ENCODE peak calls at places on chromosome 2, in nine cellular contexts. U is endodermal cell, C is tibial artery, V is Peyer's patch, W is heart left ventricle, N is LNCaP clone FGC, H is foreskin fibroblast, D is astrocyte of the spinal cord, M is RWPE2. K is an unnamed sample.

GRCh38 chr2:206004004-206004693 is 81.8 kb downstream of the INO80D start:
- DNase-seq in U (peak), W (no peak), H (no peak), M (no peak), V (no peak), C (no peak), D (no peak), N (no peak), K (no peak)

GRCh38 chr2:44731505-44731904 is 210.0 kb upstream of the SIX3 start:
- DNase-seq in M (no peak), C (no peak), H (no peak), W (no peak), D (no peak), V (no peak), N (no peak), U (no peak), K (no peak)

GRCh38 chr2:230877737-230878598 is 13.2 kb downstream of the ITM2C start:
- DNase-seq in V (peak), W (peak), D (no peak), M (no peak), H (no peak), U (peak), N (no peak), C (peak), K (no peak)

GRCh38 chr2:169933124-169933711 is 106.0 kb downstream of the UBR3 start:
- DNase-seq in W (no peak), U (no peak), M (no peak), C (no peak), H (peak), D (peak), N (peak), V (no peak), K (no peak)

GRCh38 chr2:15811367-15811766 is 129.0 kb upstream of the MYCN start:
- DNase-seq in W (no peak), H (no peak), U (peak), D (no peak), N (no peak), V (no peak), C (no peak), M (no peak), K (no peak)

GRCh38 chr2:127857494-127857818 is 499 bp downstream of the POLR2D start:
- DNase-seq in V (no peak), W (no peak), H (no peak), U (peak), N (no peak), D (no peak), C (no peak), M (no peak), K (no peak)

GRCh38 chr2:17375262-17375661 is 143.0 kb downstream of the RAD51AP2 start:
- DNase-seq in W (no peak), M (no peak), C (no peak), U (no peak), N (no peak), H (no peak), D (peak), V (no peak), K (no peak)

GRCh38 chr2:139495851-139496250 is 715.7 kb upstream of the NXPH2 start:
- DNase-seq in V (no peak), C (no peak), W (no peak), H (no peak), M (no peak), U (peak), D (no peak), N (no peak), K (no peak)

GRCh38 chr2:12721571-12722444 is 5.1 kb downstream of the TRIB2 start:
- DNase-seq in W (no peak), U (no peak), H (peak), V (no peak), C (no peak), M (no peak), D (peak), N (no peak), K (no peak)

GRCh38 chr2:28406276-28407096 is 13.8 kb downstream of the FOSL2 start:
- DNase-seq in D (peak), N (no peak), U (no peak), M (no peak), W (peak), V (peak), H (peak), C (no peak), K (peak)

GRCh38 chr2:202564226-202564625 is 70.5 kb upstream of the FAM117B start:
- DNase-seq in N (no peak), C (no peak), D (no peak), W (no peak), V (no peak), H (no peak), M (no peak), U (no peak), K (no peak)

GRCh38 chr2:26366957-26367356 is 20.4 kb upstream of the ADGRF3 start:
- DNase-seq in W (no peak), U (no peak), H (no peak), V (no peak), M (no peak), D (no peak), N (no peak), C (no peak), K (no peak)

GRCh38 chr2:233996436-233996835 is 54.1 kb upstream of the SPP2 start:
- DNase-seq in U (no peak), M (no peak), V (no peak), D (no peak), W (no peak), C (no peak), N (no peak), H (peak), K (no peak)

GRCh38 chr2:25041307-25041927 is 459 bp upstream of the EFR3B start:
- DNase-seq in U (peak), H (peak), W (peak), N (peak), M (peak), V (peak), C (peak), D (peak), K (peak)

GRCh38 chr2:62201307-62201706 is 5.4 kb downstream of the B3GNT2 start:
- DNase-seq in M (no peak), D (no peak), H (peak), U (no peak), N (no peak), C (no peak), V (no peak), W (no peak), K (no peak)

GRCh38 chr2:195364015-195364965 is 292.7 kb upstream of the SLC39A10 start:
- DNase-seq in D (peak), C (no peak), N (no peak), U (no peak), M (no peak), H (peak), V (no peak), W (no peak), K (no peak)

DNA sequence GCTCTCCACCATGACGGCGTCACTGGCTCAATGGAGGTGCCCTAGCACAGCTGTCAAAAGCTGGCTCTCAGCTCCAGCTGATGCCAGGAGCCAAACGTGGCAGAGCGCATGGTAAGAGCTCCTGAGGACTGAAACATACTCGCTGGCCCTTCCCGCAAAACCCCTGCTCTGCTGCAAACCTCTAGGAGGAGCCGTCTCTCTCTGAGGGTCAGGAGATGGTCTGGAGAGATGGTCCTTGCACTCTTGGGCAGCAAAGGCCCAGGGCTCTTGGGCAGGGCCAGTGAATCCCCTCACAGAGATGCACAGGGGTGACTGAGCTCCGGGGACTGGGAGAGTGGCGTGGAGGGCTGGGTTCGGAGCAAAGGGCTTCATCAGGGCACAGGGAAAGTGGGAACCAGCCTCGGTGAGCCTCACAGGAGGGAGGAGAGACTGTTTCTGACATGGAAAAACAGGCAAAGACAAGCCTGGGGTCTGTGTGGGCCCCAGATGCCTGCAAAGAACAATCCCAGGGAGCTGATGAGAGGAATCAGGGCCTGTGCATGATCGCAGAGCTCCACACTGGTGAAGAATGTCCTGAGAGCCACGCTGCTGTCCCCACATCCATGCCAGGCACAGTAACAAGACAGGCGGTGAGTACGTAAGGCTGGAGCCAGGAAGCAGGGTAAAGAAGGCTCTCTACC is 17.2 kb downstream of the SNORC start:
- DNase-seq in U (peak), D (no peak), C (peak), V (no peak), W (no peak), M (no peak), H (no peak), N (no peak), K (no peak)
- TF ChIP-seq CTCF in U (peak), D (peak), C (no peak), V (no peak), W (no peak), M (no peak), H (peak), N (no peak), K (no peak)

DNA sequence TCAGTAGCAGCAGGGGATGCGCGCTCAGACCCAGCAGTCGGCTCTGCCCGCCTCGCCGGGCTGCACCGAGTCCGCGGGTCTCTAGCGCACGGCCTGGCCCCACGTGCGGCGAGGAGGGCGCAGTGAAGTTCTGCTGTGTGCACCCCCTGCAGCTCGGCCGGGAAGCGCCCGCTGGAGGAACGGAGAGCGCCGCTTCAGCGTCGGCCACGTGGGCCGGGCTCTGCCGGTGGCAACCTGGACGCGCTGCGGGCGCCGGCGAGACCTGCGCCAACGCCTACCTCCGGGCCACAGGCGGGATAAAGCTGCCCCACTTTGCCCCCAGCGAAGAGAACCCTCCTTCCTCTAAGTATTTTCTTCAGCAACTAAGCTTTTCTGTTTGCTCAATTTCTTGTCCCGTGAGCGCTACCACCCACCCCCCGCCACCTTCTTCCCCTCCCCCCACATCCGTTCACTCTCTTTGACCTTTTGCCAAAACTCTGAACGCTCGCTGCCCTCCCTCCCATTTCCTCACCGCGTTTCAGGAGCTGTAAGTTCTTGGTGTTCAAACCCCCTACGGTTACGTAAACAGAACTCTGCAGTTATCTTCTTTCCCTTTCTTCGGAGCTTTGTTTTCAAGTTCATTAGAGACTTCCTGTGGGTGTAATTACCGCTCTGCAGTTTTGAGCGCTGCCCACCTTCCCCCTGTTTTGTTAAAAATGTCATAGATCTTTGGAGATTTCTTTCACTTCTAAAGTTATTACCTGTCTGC is 42.6 kb upstream of the EDAR start:
- DNase-seq in N (no peak), V (peak), H (peak), U (peak), D (peak), C (no peak), W (peak), M (no peak), K (peak)
- H3K4me3 ChIP-seq in N (no peak), V (peak), H (peak), U (peak), D (peak), C (peak), W (peak), M (peak), K (peak)

DNA sequence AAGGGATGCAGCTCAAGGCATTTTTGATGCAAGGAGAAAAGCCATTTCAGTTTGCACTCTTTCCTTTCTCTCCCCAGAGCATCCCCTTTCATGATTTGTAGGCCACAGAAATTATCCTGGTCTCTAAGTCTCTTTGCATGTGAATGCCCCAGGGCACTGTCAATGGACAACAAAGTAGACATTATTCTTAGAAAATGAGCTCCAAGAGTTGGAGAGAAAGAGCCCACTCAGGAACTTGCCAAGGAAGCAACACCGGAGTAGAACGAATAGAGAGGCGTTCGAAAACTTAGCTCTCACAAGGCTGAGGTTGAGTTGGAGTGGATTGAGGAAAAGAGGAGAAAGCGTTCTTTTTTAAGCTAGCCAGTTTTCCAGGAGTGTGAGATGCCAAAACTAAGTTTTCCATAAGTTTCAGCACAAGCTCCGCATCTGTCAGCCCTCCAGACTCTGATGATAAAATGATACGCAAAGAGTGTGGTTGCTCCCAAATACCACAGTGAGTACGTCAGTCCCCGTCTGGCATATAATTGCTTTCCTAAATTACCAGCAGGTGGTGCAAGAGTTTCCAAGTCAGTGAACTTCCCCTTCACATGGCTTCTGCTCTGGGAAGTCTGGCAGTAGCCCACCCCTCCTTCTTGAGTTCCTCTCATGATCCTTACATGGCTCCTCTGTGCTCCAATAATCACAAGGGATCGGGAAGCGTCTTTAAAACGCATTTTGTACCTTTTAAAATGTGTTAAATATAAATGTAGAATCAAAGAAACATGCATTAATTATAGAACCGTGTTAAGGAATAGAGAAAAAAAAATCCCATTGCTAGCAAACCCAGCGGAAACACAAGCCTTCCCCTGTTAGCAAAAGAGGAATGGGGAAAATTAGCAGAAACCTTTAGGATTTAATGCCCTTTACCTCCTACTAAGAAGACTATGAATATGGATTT is 1060.6 kb upstream of the FANCL start:
- DNase-seq in M (no peak), W (no peak), H (peak), C (no peak), U (peak), V (peak), D (peak), N (peak), K (no peak)
- TF ChIP-seq CTCF in M (peak), W (peak), H (peak), C (peak), U (peak), V (peak), D (peak), N (peak), K (peak)

DNA sequence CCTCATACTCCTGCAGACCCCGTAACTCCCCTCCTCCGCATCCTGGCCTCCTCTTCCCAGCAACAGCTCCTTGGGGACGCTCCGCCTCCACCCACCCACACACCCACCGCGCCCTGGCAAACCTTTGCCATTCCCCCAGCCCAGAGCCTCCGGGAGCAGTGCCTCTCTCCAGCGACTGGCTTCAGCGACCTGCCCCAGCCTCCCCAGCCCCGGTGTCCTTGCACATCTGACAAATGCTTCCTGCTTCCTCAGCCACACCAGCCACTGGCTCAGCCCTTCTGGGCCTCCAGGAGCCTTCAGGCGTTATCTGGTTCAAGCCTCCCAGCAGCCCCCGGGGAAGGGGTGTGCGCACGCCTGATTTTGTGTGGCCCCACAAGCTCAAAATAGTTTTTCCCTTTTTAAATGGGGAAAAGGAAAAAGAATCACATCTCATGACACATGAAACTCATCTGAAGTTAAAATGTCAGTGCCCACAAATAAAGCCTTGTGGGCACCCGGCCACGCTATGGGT is 14.2 kb downstream of the ESPNL start:
- DNase-seq in N (no peak), C (no peak), H (no peak), U (peak), D (no peak), M (peak), V (no peak), W (peak), K (peak)
- H3K4me3 ChIP-seq in N (no peak), C (no peak), H (no peak), U (no peak), D (no peak), M (no peak), V (no peak), W (no peak), K (no peak)

DNA sequence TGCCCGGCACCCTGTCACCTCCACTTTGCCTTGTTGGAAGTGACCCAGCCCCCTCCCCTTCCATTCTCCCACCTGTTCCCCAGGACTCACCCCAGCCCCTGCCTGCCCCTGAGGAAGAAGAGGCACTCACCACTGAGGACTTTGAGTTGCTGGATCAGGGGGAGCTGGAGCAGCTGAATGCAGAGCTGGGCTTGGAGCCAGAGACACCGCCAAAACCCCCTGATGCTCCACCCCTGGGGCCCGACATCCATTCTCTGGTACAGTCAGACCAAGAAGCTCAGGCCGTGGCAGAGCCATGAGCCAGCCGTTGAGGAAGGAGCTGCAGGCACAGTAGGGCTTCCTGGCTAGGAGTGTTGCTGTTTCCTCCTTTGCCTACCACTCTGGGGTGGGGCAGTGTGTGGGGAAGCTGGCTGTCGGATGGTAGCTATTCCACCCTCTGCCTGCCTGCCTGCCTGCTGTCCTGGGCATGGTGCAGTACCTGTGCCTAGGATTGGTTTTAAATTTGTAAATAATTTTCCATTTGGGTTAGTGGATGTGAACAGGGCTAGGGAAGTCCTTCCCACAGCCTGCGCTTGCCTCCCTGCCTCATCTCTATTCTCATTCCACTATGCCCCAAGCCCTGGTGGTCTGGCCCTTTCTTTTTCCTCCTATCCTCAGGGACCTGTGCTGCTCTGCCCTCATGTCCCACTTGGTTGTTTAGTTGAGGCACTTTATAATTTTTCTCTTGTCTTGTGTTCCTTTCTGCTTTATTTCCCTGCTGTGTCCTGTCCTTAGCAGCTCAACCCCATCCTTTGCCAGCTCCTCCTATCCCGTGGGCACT is 4.5 kb downstream of the RETREG2 start:
- DNase-seq in H (no peak), M (no peak), D (no peak), U (no peak), N (no peak), V (no peak), C (no peak), W (no peak), K (no peak)
- TF ChIP-seq CTCF in H (no peak), M (no peak), D (no peak), U (no peak), N (no peak), V (no peak), C (no peak), W (no peak), K (no peak)

GRCh38 chr2:74450570-74451190 is 4.2 kb upstream of the INO80B start:
- DNase-seq in U (no peak), H (no peak), M (no peak), D (no peak), V (no peak), N (no peak), W (no peak), C (no peak), K (no peak)
- H3K4me3 ChIP-seq in U (no peak), H (no peak), M (no peak), D (no peak), V (no peak), N (no peak), W (no peak), C (no peak), K (no peak)

GRCh38 chr2:158994920-158995676 is 26.7 kb downstream of the TANC1 start:
- DNase-seq in W (peak), H (peak), D (no peak), U (peak), C (no peak), N (no peak), M (no peak), V (no peak), K (no peak)
- TF ChIP-seq CTCF in W (no peak), H (no peak), D (no peak), U (no peak), C (no peak), N (no peak), M (no peak), V (no peak), K (no peak)